ENCODE peak calls at places on chromosomes 5 and 9, in ten cellular contexts. I, B, H, E, A, Z, O, D, Y and U are unnamed samples.

GRCh38 chr5:59517926-59518585 is 375.5 kb downstream of the PDE4D start:
- DNase-seq in I (peak), D (no peak), Y (peak), E (no peak), Z (no peak), B (peak), O (no peak), A (no peak), H (peak), U (no peak)

GRCh38 chr9:137168907-137169763 is 716 bp downstream of the LRRC26 start:
- DNase-seq in E (no peak), D (no peak), B (no peak), I (no peak), A (no peak), H (no peak), Z (no peak), O (peak), Y (peak), U (peak)

GRCh38 chr9:127531676-127532075 is 80.4 kb downstream of the LRSAM1 start:
- DNase-seq in Y (no peak), Z (no peak), I (no peak), O (no peak), E (no peak), B (no peak), D (no peak), H (no peak), A (no peak), U (no peak)

GRCh38 chr5:82330506-82330905 is 52.4 kb upstream of the RPS23 start:
- DNase-seq in A (no peak), B (no peak), Z (no peak), D (no peak), E (no peak), H (no peak), I (no peak), O (no peak), Y (no peak), U (no peak)

GRCh38 chr5:57950616-57951228 is 468.1 kb upstream of the ACTBL2 start:
- DNase-seq in D (no peak), I (no peak), Y (no peak), O (no peak), H (no peak), A (no peak), Z (no peak), B (no peak), E (no peak), U (no peak)

GRCh38 chr5:149799119-149799623 is 69.1 kb downstream of the PPARGC1B start:
- DNase-seq in H (peak), O (no peak), Z (no peak), E (peak), D (no peak), Y (peak), B (peak), A (no peak), I (no peak), U (no peak)

GRCh38 chr9:127930298-127931091 is at the start of gene PIP5KL1:
- DNase-seq in I (peak), O (peak), E (peak), Z (peak), H (no peak), D (peak), A (peak), B (peak), Y (peak), U (peak)

GRCh38 chr5:169763437-169764301 is 126.6 kb downstream of the DOCK2 start:
- DNase-seq in H (no peak), B (no peak), A (no peak), I (no peak), E (peak), O (no peak), Z (no peak), D (peak), Y (no peak), U (no peak)

GRCh38 chr9:93082841-93083411 is 13.1 kb upstream of the CARD19 start:
- DNase-seq in B (no peak), Z (no peak), O (no peak), H (no peak), Y (no peak), E (no peak), A (no peak), I (no peak), D (no peak), U (no peak)

GRCh38 chr9:69961834-69962233 is 81.8 kb upstream of the MAMDC2 start:
- DNase-seq in Z (no peak), B (no peak), A (no peak), O (no peak), I (no peak), Y (no peak), E (no peak), H (no peak), D (no peak), U (no peak)

GRCh38 chr5:105506692-105507277 is 1944.2 kb upstream of the NUDT12 start:
- DNase-seq in Z (no peak), E (no peak), H (no peak), B (no peak), O (no peak), Y (no peak), I (peak), A (no peak), D (no peak), U (no peak)

GRCh38 chr5:32964246-32964645 is 253.1 kb downstream of the NPR3 start:
- DNase-seq in B (no peak), Y (no peak), O (no peak), D (no peak), A (no peak), I (no peak), H (no peak), Z (no peak), E (no peak), U (no peak)

GRCh38 chr5:155128786-155129512 is 115.4 kb downstream of the KIF4B start:
- DNase-seq in H (no peak), B (no peak), A (no peak), Z (no peak), I (no peak), E (no peak), O (no peak), D (no peak), Y (peak), U (no peak)

GRCh38 chr9:16871358-16872151 is 1.1 kb upstream of the BNC2 start:
- DNase-seq in Z (no peak), Y (peak), D (no peak), A (peak), H (no peak), I (peak), O (peak), E (peak), B (no peak), U (no peak)

GRCh38 chr9:135329571-135330306 is 149.8 kb upstream of the PPP1R26 start:
- DNase-seq in Z (no peak), E (no peak), A (no peak), H (no peak), D (no peak), I (no peak), B (no peak), Y (no peak), O (no peak), U (no peak)

GRCh38 chr9:86859056-86859455 is 88.2 kb downstream of the GAS1 start:
- DNase-seq in D (no peak), Y (no peak), B (no peak), Z (no peak), I (no peak), H (no peak), O (no peak), A (no peak), E (no peak), U (no peak)